ENCODE peak calls at places on chromosomes 4 and X, in seven cellular contexts. One of them, this sample, is unnamed.

GRCh38 chr4:80006935-80007744 is 65.9 kb downstream of the ANTXR2 start:
- DNase-seq in erythroblast: peak; percentile 51
- DNase-seq in stimulated activated CD8-positive, alpha-beta memory T cell treated with anti-CD3 and anti-CD28 coated beads, Interleukin-4, amount 100 ng/mL, for 24 hours: no peak
- DNase-seq in T-helper 2 cell: no peak
- DNase-seq in body of pancreas: no peak
- DNase-seq in coronary artery: no peak
- DNase-seq in GM12865: no peak
- DNase-seq in this sample: no peak

GRCh38 chr4:108703370-108703769 is 53.0 kb downstream of the OSTC start:
- DNase-seq in erythroblast: no peak
- DNase-seq in GM12865: no peak
- DNase-seq in stimulated activated CD8-positive, alpha-beta memory T cell treated with anti-CD3 and anti-CD28 coated beads, Interleukin-4, amount 100 ng/mL, for 24 hours: no peak
- DNase-seq in body of pancreas: no peak
- DNase-seq in coronary artery: no peak
- DNase-seq in T-helper 2 cell: no peak
- DNase-seq in this sample: no peak

GRCh38 chrX:9525511-9526248 is 60.8 kb downstream of the TBL1X start:
- DNase-seq in erythroblast: no peak
- DNase-seq in body of pancreas: no peak
- DNase-seq in T-helper 2 cell: no peak
- DNase-seq in stimulated activated CD8-positive, alpha-beta memory T cell treated with anti-CD3 and anti-CD28 coated beads, Interleukin-4, amount 100 ng/mL, for 24 hours: no peak
- DNase-seq in GM12865: peak; percentile 47
- DNase-seq in coronary artery: peak; percentile 16
- DNase-seq in this sample: no peak

GRCh38 chrX:40209951-40210617 is 112.3 kb upstream of the BCOR start:
- DNase-seq in T-helper 2 cell: no peak
- DNase-seq in body of pancreas: no peak
- DNase-seq in coronary artery: no peak
- DNase-seq in erythroblast: no peak
- DNase-seq in stimulated activated CD8-positive, alpha-beta memory T cell treated with anti-CD3 and anti-CD28 coated beads, Interleukin-4, amount 100 ng/mL, for 24 hours: no peak
- DNase-seq in GM12865: no peak
- DNase-seq in this sample: no peak

GRCh38 chr4:36613999-36614398 is 332.6 kb downstream of the DTHD1 start:
- DNase-seq in body of pancreas: no peak
- DNase-seq in stimulated activated CD8-positive, alpha-beta memory T cell treated with anti-CD3 and anti-CD28 coated beads, Interleukin-4, amount 100 ng/mL, for 24 hours: no peak
- DNase-seq in GM12865: no peak
- DNase-seq in erythroblast: no peak
- DNase-seq in T-helper 2 cell: no peak
- DNase-seq in coronary artery: no peak
- DNase-seq in this sample: no peak

GRCh38 chrX:154840856-154841255 is 6.4 kb upstream of the SMIM9 start:
- DNase-seq in GM12865: peak; percentile 55
- DNase-seq in stimulated activated CD8-positive, alpha-beta memory T cell treated with anti-CD3 and anti-CD28 coated beads, Interleukin-4, amount 100 ng/mL, for 24 hours: no peak
- DNase-seq in erythroblast: peak; percentile 72
- DNase-seq in T-helper 2 cell: no peak
- DNase-seq in coronary artery: no peak
- DNase-seq in body of pancreas: peak; percentile 13
- DNase-seq in this sample: no peak

GRCh38 chrX:75303795-75304194 is 29.9 kb downstream of the UPRT start:
- DNase-seq in GM12865: no peak
- DNase-seq in body of pancreas: no peak
- DNase-seq in erythroblast: no peak
- DNase-seq in T-helper 2 cell: no peak
- DNase-seq in coronary artery: no peak
- DNase-seq in stimulated activated CD8-positive, alpha-beta memory T cell treated with anti-CD3 and anti-CD28 coated beads, Interleukin-4, amount 100 ng/mL, for 24 hours: no peak
- DNase-seq in this sample: no peak

GRCh38 chr4:113328514-113328913 is 279.1 kb downstream of the ANK2 start:
- DNase-seq in GM12865: peak; percentile 12
- DNase-seq in coronary artery: no peak
- DNase-seq in body of pancreas: no peak
- DNase-seq in T-helper 2 cell: no peak
- DNase-seq in stimulated activated CD8-positive, alpha-beta memory T cell treated with anti-CD3 and anti-CD28 coated beads, Interleukin-4, amount 100 ng/mL, for 24 hours: no peak
- DNase-seq in erythroblast: no peak
- DNase-seq in this sample: no peak

GRCh38 chr4:77120888-77121508 is 36.0 kb upstream of the CCNG2 start:
- DNase-seq in body of pancreas: peak; percentile 40
- DNase-seq in T-helper 2 cell: no peak
- DNase-seq in coronary artery: no peak
- DNase-seq in stimulated activated CD8-positive, alpha-beta memory T cell treated with anti-CD3 and anti-CD28 coated beads, Interleukin-4, amount 100 ng/mL, for 24 hours: no peak
- DNase-seq in erythroblast: no peak
- DNase-seq in GM12865: peak; percentile 23
- DNase-seq in this sample: no peak

GRCh38 chr4:180059216-180059881 is 2183.9 kb upstream of the TENM3 start:
- DNase-seq in stimulated activated CD8-positive, alpha-beta memory T cell treated with anti-CD3 and anti-CD28 coated beads, Interleukin-4, amount 100 ng/mL, for 24 hours: no peak
- DNase-seq in coronary artery: no peak
- DNase-seq in body of pancreas: peak; percentile 26
- DNase-seq in erythroblast: no peak
- DNase-seq in GM12865: peak; percentile 22
- DNase-seq in T-helper 2 cell: no peak
- DNase-seq in this sample: no peak

GRCh38 chrX:38170556-38170955 is 50.1 kb downstream of the SRPX start:
- DNase-seq in GM12865: no peak
- DNase-seq in T-helper 2 cell: no peak
- DNase-seq in erythroblast: no peak
- DNase-seq in stimulated activated CD8-positive, alpha-beta memory T cell treated with anti-CD3 and anti-CD28 coated beads, Interleukin-4, amount 100 ng/mL, for 24 hours: no peak
- DNase-seq in body of pancreas: no peak
- DNase-seq in coronary artery: no peak
- DNase-seq in this sample: no peak

GRCh38 chr4:36281384-36282106 is at the start of gene DTHD1:
- DNase-seq in GM12865: no peak
- DNase-seq in T-helper 2 cell: no peak
- DNase-seq in body of pancreas: no peak
- DNase-seq in stimulated activated CD8-positive, alpha-beta memory T cell treated with anti-CD3 and anti-CD28 coated beads, Interleukin-4, amount 100 ng/mL, for 24 hours: no peak
- DNase-seq in coronary artery: no peak
- DNase-seq in erythroblast: no peak
- DNase-seq in this sample: no peak

GRCh38 chrX:153608821-153609220 is 9.9 kb upstream of the CCNQ start:
- DNase-seq in T-helper 2 cell: no peak
- DNase-seq in body of pancreas: no peak
- DNase-seq in stimulated activated CD8-positive, alpha-beta memory T cell treated with anti-CD3 and anti-CD28 coated beads, Interleukin-4, amount 100 ng/mL, for 24 hours: no peak
- DNase-seq in coronary artery: no peak
- DNase-seq in GM12865: no peak
- DNase-seq in erythroblast: no peak
- DNase-seq in this sample: no peak

GRCh38 chr4:90226734-90227133 is 99.5 kb downstream of the CCSER1 start:
- DNase-seq in GM12865: no peak
- DNase-seq in coronary artery: no peak
- DNase-seq in stimulated activated CD8-positive, alpha-beta memory T cell treated with anti-CD3 and anti-CD28 coated beads, Interleukin-4, amount 100 ng/mL, for 24 hours: no peak
- DNase-seq in T-helper 2 cell: no peak
- DNase-seq in body of pancreas: no peak
- DNase-seq in erythroblast: no peak
- DNase-seq in this sample: no peak

GRCh38 chr4:147456706-147457105 is 24.2 kb upstream of the EDNRA start:
- DNase-seq in GM12865: no peak
- DNase-seq in T-helper 2 cell: no peak
- DNase-seq in coronary artery: no peak
- DNase-seq in body of pancreas: no peak
- DNase-seq in stimulated activated CD8-positive, alpha-beta memory T cell treated with anti-CD3 and anti-CD28 coated beads, Interleukin-4, amount 100 ng/mL, for 24 hours: no peak
- DNase-seq in erythroblast: no peak
- DNase-seq in this sample: no peak

GRCh38 chr4:150366487-150366999 is 215.4 kb upstream of the MAB21L2 start:
- DNase-seq in body of pancreas: no peak
- DNase-seq in T-helper 2 cell: no peak
- DNase-seq in erythroblast: no peak
- DNase-seq in coronary artery: no peak
- DNase-seq in GM12865: peak; percentile 13
- DNase-seq in stimulated activated CD8-positive, alpha-beta memory T cell treated with anti-CD3 and anti-CD28 coated beads, Interleukin-4, amount 100 ng/mL, for 24 hours: no peak
- DNase-seq in this sample: no peak

GRCh38 chrX:24619647-24620046 is 27.5 kb downstream of the PCYT1B start:
- DNase-seq in coronary artery: no peak
- DNase-seq in T-helper 2 cell: no peak
- DNase-seq in erythroblast: peak; percentile 8
- DNase-seq in body of pancreas: peak; percentile 8
- DNase-seq in stimulated activated CD8-positive, alpha-beta memory T cell treated with anti-CD3 and anti-CD28 coated beads, Interleukin-4, amount 100 ng/mL, for 24 hours: no peak
- DNase-seq in GM12865: peak; percentile 7
- DNase-seq in this sample: no peak

GRCh38 chrX:154378059-154378798 is 866 bp upstream of the EMD start:
- DNase-seq in T-helper 2 cell: no peak
- DNase-seq in body of pancreas: peak; percentile 73
- DNase-seq in stimulated activated CD8-positive, alpha-beta memory T cell treated with anti-CD3 and anti-CD28 coated beads, Interleukin-4, amount 100 ng/mL, for 24 hours: no peak
- DNase-seq in erythroblast: no peak
- DNase-seq in coronary artery: no peak
- DNase-seq in GM12865: no peak
- DNase-seq in this sample: no peak

GRCh38 chrX:115410731-115411435 is 121.4 kb downstream of the LUZP4 start:
- DNase-seq in body of pancreas: no peak
- DNase-seq in coronary artery: no peak
- DNase-seq in stimulated activated CD8-positive, alpha-beta memory T cell treated with anti-CD3 and anti-CD28 coated beads, Interleukin-4, amount 100 ng/mL, for 24 hours: no peak
- DNase-seq in erythroblast: no peak
- DNase-seq in GM12865: no peak
- DNase-seq in T-helper 2 cell: no peak
- DNase-seq in this sample: no peak

GRCh38 chr4:6270691-6271121 is 1.1 kb downstream of the WFS1 start:
- DNase-seq in body of pancreas: peak; percentile 51
- DNase-seq in GM12865: no peak
- DNase-seq in coronary artery: no peak
- DNase-seq in T-helper 2 cell: no peak
- DNase-seq in erythroblast: no peak
- DNase-seq in stimulated activated CD8-positive, alpha-beta memory T cell treated with anti-CD3 and anti-CD28 coated beads, Interleukin-4, amount 100 ng/mL, for 24 hours: no peak
- DNase-seq in this sample: no peak

GRCh38 chr4:40621229-40621591 is 8.5 kb downstream of the RBM47 start:
- DNase-seq in GM12865: peak; percentile 80
- DNase-seq in body of pancreas: no peak
- DNase-seq in erythroblast: no peak
- DNase-seq in coronary artery: no peak
- DNase-seq in stimulated activated CD8-positive, alpha-beta memory T cell treated with anti-CD3 and anti-CD28 coated beads, Interleukin-4, amount 100 ng/mL, for 24 hours: no peak
- DNase-seq in T-helper 2 cell: no peak
- DNase-seq in this sample: no peak

GRCh38 chr4:97504713-97505112 is 638.6 kb downstream of the STPG2 start:
- DNase-seq in stimulated activated CD8-positive, alpha-beta memory T cell treated with anti-CD3 and anti-CD28 coated beads, Interleukin-4, amount 100 ng/mL, for 24 hours: no peak
- DNase-seq in GM12865: no peak
- DNase-seq in body of pancreas: no peak
- DNase-seq in coronary artery: no peak
- DNase-seq in erythroblast: no peak
- DNase-seq in T-helper 2 cell: no peak
- DNase-seq in this sample: no peak

GRCh38 chr4:40909363-40909876 is 159.7 kb downstream of the NSUN7 start:
- DNase-seq in stimulated activated CD8-positive, alpha-beta memory T cell treated with anti-CD3 and anti-CD28 coated beads, Interleukin-4, amount 100 ng/mL, for 24 hours: peak; percentile 15
- DNase-seq in body of pancreas: no peak
- DNase-seq in erythroblast: no peak
- DNase-seq in T-helper 2 cell: no peak
- DNase-seq in GM12865: no peak
- DNase-seq in coronary artery: no peak
- DNase-seq in this sample: no peak

GRCh38 chr4:33625762-33626161 is 2618.6 kb downstream of the ARAP2 start:
- DNase-seq in T-helper 2 cell: no peak
- DNase-seq in GM12865: no peak
- DNase-seq in coronary artery: no peak
- DNase-seq in stimulated activated CD8-positive, alpha-beta memory T cell treated with anti-CD3 and anti-CD28 coated beads, Interleukin-4, amount 100 ng/mL, for 24 hours: no peak
- DNase-seq in body of pancreas: no peak
- DNase-seq in erythroblast: no peak
- DNase-seq in this sample: no peak

GRCh38 chr4:7328913-7329638 is 105.7 kb downstream of the PSAPL1 start:
- DNase-seq in stimulated activated CD8-positive, alpha-beta memory T cell treated with anti-CD3 and anti-CD28 coated beads, Interleukin-4, amount 100 ng/mL, for 24 hours: no peak
- DNase-seq in T-helper 2 cell: no peak
- DNase-seq in coronary artery: no peak
- DNase-seq in GM12865: no peak
- DNase-seq in erythroblast: no peak
- DNase-seq in body of pancreas: no peak
- DNase-seq in this sample: no peak

GRCh38 chr4:25258980-25259578 is 25.2 kb downstream of the PI4K2B start:
- DNase-seq in erythroblast: no peak
- DNase-seq in coronary artery: no peak
- DNase-seq in stimulated activated CD8-positive, alpha-beta memory T cell treated with anti-CD3 and anti-CD28 coated beads, Interleukin-4, amount 100 ng/mL, for 24 hours: no peak
- DNase-seq in T-helper 2 cell: no peak
- DNase-seq in GM12865: no peak
- DNase-seq in body of pancreas: no peak
- DNase-seq in this sample: no peak

GRCh38 chr4:60133414-60133813 is 1066.7 kb upstream of the ADGRL3 start:
- DNase-seq in GM12865: no peak
- DNase-seq in coronary artery: no peak
- DNase-seq in erythroblast: no peak
- DNase-seq in stimulated activated CD8-positive, alpha-beta memory T cell treated with anti-CD3 and anti-CD28 coated beads, Interleukin-4, amount 100 ng/mL, for 24 hours: no peak
- DNase-seq in T-helper 2 cell: no peak
- DNase-seq in body of pancreas: no peak
- DNase-seq in this sample: no peak

GRCh38 chrX:97389761-97390192 is 506.1 kb downstream of the RPA4 start:
- DNase-seq in body of pancreas: no peak
- DNase-seq in stimulated activated CD8-positive, alpha-beta memory T cell treated with anti-CD3 and anti-CD28 coated beads, Interleukin-4, amount 100 ng/mL, for 24 hours: no peak
- DNase-seq in GM12865: no peak
- DNase-seq in coronary artery: no peak
- DNase-seq in T-helper 2 cell: no peak
- DNase-seq in erythroblast: no peak
- DNase-seq in this sample: no peak

GRCh38 chrX:40947276-40947675 is 138.0 kb upstream of the USP9X start:
- DNase-seq in erythroblast: no peak
- DNase-seq in GM12865: no peak
- DNase-seq in stimulated activated CD8-positive, alpha-beta memory T cell treated with anti-CD3 and anti-CD28 coated beads, Interleukin-4, amount 100 ng/mL, for 24 hours: no peak
- DNase-seq in body of pancreas: no peak
- DNase-seq in coronary artery: no peak
- DNase-seq in T-helper 2 cell: no peak
- DNase-seq in this sample: no peak

GRCh38 chrX:107701493-107702121 is 73.3 kb downstream of the PRPS1 start:
- DNase-seq in coronary artery: peak; percentile 52
- DNase-seq in GM12865: peak; percentile 63
- DNase-seq in stimulated activated CD8-positive, alpha-beta memory T cell treated with anti-CD3 and anti-CD28 coated beads, Interleukin-4, amount 100 ng/mL, for 24 hours: no peak
- DNase-seq in body of pancreas: no peak
- DNase-seq in erythroblast: no peak
- DNase-seq in T-helper 2 cell: no peak
- DNase-seq in this sample: no peak

GRCh38 chr4:145845118-145845517 is 93.5 kb downstream of the ZNF827 start:
- DNase-seq in body of pancreas: no peak
- DNase-seq in erythroblast: no peak
- DNase-seq in coronary artery: no peak
- DNase-seq in T-helper 2 cell: no peak
- DNase-seq in GM12865: no peak
- DNase-seq in stimulated activated CD8-positive, alpha-beta memory T cell treated with anti-CD3 and anti-CD28 coated beads, Interleukin-4, amount 100 ng/mL, for 24 hours: no peak
- DNase-seq in this sample: no peak

GRCh38 chrX:4935846-4936245 is 1222.4 kb upstream of the PRKX start:
- DNase-seq in erythroblast: no peak
- DNase-seq in coronary artery: no peak
- DNase-seq in stimulated activated CD8-positive, alpha-beta memory T cell treated with anti-CD3 and anti-CD28 coated beads, Interleukin-4, amount 100 ng/mL, for 24 hours: no peak
- DNase-seq in body of pancreas: no peak
- DNase-seq in GM12865: no peak
- DNase-seq in T-helper 2 cell: no peak
- DNase-seq in this sample: no peak

GRCh38 chrX:40933132-40934078 is 151.8 kb upstream of the USP9X start:
- DNase-seq in coronary artery: no peak
- DNase-seq in GM12865: peak; percentile 47
- DNase-seq in T-helper 2 cell: no peak
- DNase-seq in erythroblast: peak; percentile 88
- DNase-seq in body of pancreas: no peak
- DNase-seq in stimulated activated CD8-positive, alpha-beta memory T cell treated with anti-CD3 and anti-CD28 coated beads, Interleukin-4, amount 100 ng/mL, for 24 hours: no peak
- DNase-seq in this sample: no peak

GRCh38 chr4:31081375-31081774 is 361.2 kb downstream of the PCDH7 start:
- DNase-seq in stimulated activated CD8-positive, alpha-beta memory T cell treated with anti-CD3 and anti-CD28 coated beads, Interleukin-4, amount 100 ng/mL, for 24 hours: no peak
- DNase-seq in erythroblast: no peak
- DNase-seq in T-helper 2 cell: no peak
- DNase-seq in coronary artery: no peak
- DNase-seq in body of pancreas: no peak
- DNase-seq in GM12865: no peak
- DNase-seq in this sample: no peak

GRCh38 chr4:112881842-112882241 is 167.6 kb upstream of the ANK2 start:
- DNase-seq in coronary artery: no peak
- DNase-seq in erythroblast: no peak
- DNase-seq in body of pancreas: peak; percentile 7
- DNase-seq in GM12865: no peak
- DNase-seq in T-helper 2 cell: no peak
- DNase-seq in stimulated activated CD8-positive, alpha-beta memory T cell treated with anti-CD3 and anti-CD28 coated beads, Interleukin-4, amount 100 ng/mL, for 24 hours: no peak
- DNase-seq in this sample: no peak